ENCODE peak calls at places on chromosomes 3 and 15, in eight cellular contexts. One of them, this sample, is unnamed.

GRCh38 chr15:89429023-89429422 is 67.4 kb downstream of the RHCG start:
- DNase-seq in hepatocyte: no peak
- DNase-seq in MM.1S: no peak
- DNase-seq in PC-9: peak; percentile 62
- DNase-seq in PC-3: no peak
- DNase-seq in HCT116: no peak
- DNase-seq in GM23338: no peak
- DNase-seq in SK-N-SH: peak; percentile 49
- DNase-seq in this sample: no peak

GRCh38 chr15:36903922-36904479 is 196.3 kb downstream of the MEIS2 start:
- DNase-seq in SK-N-SH: no peak
- DNase-seq in PC-3: no peak
- DNase-seq in PC-9: peak; percentile 89
- DNase-seq in MM.1S: no peak
- DNase-seq in GM23338: no peak
- DNase-seq in hepatocyte: no peak
- DNase-seq in HCT116: no peak
- DNase-seq in this sample: no peak

GRCh38 chr3:42961633-42962032 is 17.5 kb upstream of the GASK1A start:
- DNase-seq in GM23338: peak; percentile 84
- DNase-seq in PC-3: peak; percentile 80
- DNase-seq in MM.1S: peak; percentile 15
- DNase-seq in SK-N-SH: peak; percentile 65
- DNase-seq in HCT116: peak; percentile 41
- DNase-seq in hepatocyte: peak; percentile 72
- DNase-seq in PC-9: no peak
- DNase-seq in this sample: peak; percentile 19

GRCh38 chr3:107756649-107757048 is 233.9 kb downstream of the BBX start:
- DNase-seq in HCT116: no peak
- DNase-seq in hepatocyte: no peak
- DNase-seq in GM23338: no peak
- DNase-seq in SK-N-SH: no peak
- DNase-seq in PC-9: no peak
- DNase-seq in MM.1S: no peak
- DNase-seq in PC-3: no peak
- DNase-seq in this sample: no peak

GRCh38 chr3:41522620-41523019 is 323.3 kb downstream of the CTNNB1 start:
- DNase-seq in MM.1S: peak; percentile 58
- DNase-seq in SK-N-SH: peak; percentile 9
- DNase-seq in PC-9: no peak
- DNase-seq in GM23338: no peak
- DNase-seq in PC-3: no peak
- DNase-seq in hepatocyte: no peak
- DNase-seq in HCT116: no peak
- DNase-seq in this sample: peak; percentile 7

GRCh38 chr3:34277110-34277509 is 478.7 kb downstream of the PDCD6IP start:
- DNase-seq in MM.1S: no peak
- DNase-seq in PC-9: no peak
- DNase-seq in SK-N-SH: no peak
- DNase-seq in PC-3: no peak
- DNase-seq in hepatocyte: no peak
- DNase-seq in GM23338: no peak
- DNase-seq in HCT116: no peak
- DNase-seq in this sample: peak; percentile 28

GRCh38 chr3:72376917-72377710 is 471.1 kb downstream of the SHQ1 start:
- DNase-seq in GM23338: peak; percentile 59
- DNase-seq in HCT116: no peak
- DNase-seq in PC-3: no peak
- DNase-seq in hepatocyte: peak; percentile 39
- DNase-seq in PC-9: no peak
- DNase-seq in MM.1S: no peak
- DNase-seq in SK-N-SH: no peak
- DNase-seq in this sample: no peak

GRCh38 chr3:13078158-13078905 is 5.1 kb upstream of the IQSEC1 start:
- DNase-seq in hepatocyte: no peak
- DNase-seq in GM23338: no peak
- DNase-seq in PC-3: no peak
- DNase-seq in SK-N-SH: peak; percentile 58
- DNase-seq in PC-9: no peak
- DNase-seq in MM.1S: no peak
- DNase-seq in HCT116: no peak
- DNase-seq in this sample: peak; percentile 59

GRCh38 chr15:58043192-58043903 is 22.2 kb downstream of the ALDH1A2 start:
- DNase-seq in PC-3: peak; percentile 42
- DNase-seq in hepatocyte: peak; percentile 51
- DNase-seq in MM.1S: peak; percentile 52
- DNase-seq in GM23338: peak; percentile 51
- DNase-seq in SK-N-SH: no peak
- DNase-seq in HCT116: peak; percentile 29
- DNase-seq in PC-9: no peak
- DNase-seq in this sample: peak; percentile 48

GRCh38 chr3:188052229-188052965 is 101.6 kb upstream of the LPP start:
- DNase-seq in GM23338: peak; percentile 76
- DNase-seq in MM.1S: no peak
- DNase-seq in HCT116: no peak
- DNase-seq in SK-N-SH: no peak
- DNase-seq in PC-3: no peak
- DNase-seq in PC-9: no peak
- DNase-seq in hepatocyte: peak; percentile 72
- DNase-seq in this sample: no peak
- TF ChIP-seq CTCF in GM23338: peak; percentile 45
- TF ChIP-seq CTCF in MM.1S: no peak
- TF ChIP-seq CTCF in HCT116: no peak
- TF ChIP-seq CTCF in SK-N-SH: peak; percentile 24
- TF ChIP-seq CTCF in PC-3: no peak
- TF ChIP-seq CTCF in PC-9: no peak
- TF ChIP-seq CTCF in hepatocyte: peak; percentile 45
- TF ChIP-seq CTCF in this sample: peak; percentile 34

DNA sequence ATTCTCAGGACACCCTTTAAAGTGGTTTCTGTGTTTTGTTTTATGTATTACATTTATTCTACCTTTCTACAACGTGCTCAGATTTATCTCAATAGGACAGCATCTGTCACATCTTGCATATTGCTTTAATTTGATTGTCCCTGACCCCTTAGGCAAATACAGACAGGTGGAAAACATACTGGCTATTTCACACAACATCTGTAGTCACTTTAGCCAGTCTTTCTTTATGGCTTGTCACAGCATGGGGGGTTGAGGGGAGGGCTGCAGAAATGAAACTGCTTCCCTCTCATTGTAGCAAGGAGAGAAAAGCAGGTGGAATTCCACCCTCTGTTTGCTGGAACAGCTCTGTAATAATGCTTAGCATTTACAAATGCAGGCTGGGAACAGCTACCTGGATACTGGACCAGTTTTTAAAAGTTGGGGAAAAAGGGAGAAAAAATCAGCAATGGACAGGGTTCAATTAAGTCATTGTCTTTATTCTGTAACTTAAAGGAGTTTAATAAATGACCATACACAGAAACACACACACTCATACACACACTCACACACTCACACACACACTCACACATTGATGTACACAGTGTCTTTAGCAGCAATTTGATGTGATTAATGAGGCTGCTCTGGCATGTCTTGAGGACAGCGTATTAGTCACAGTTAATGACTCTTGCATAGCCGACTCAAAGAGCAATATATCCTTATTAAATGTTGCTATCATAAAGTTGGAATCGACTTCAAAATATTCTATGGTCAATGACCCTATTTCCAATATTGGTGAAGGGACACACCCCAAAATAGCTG is 283.7 kb upstream of the GBE1 start:
- DNase-seq in GM23338: no peak
- DNase-seq in hepatocyte: no peak
- DNase-seq in PC-3: peak; percentile 30
- DNase-seq in MM.1S: no peak
- DNase-seq in SK-N-SH: peak; percentile 19
- DNase-seq in PC-9: no peak
- DNase-seq in HCT116: no peak
- DNase-seq in this sample: no peak
- H3K9me2 ChIP-seq in GM23338: no peaks in the 10 kb centered on the region
- H3K9me2 ChIP-seq in hepatocyte: no peaks in the 10 kb centered on the region
- H3K9me2 ChIP-seq in PC-3: no peaks in the 10 kb centered on the region
- H3K9me2 ChIP-seq in MM.1S: no peaks in the 10 kb centered on the region
- H3K9me2 ChIP-seq in SK-N-SH: no peaks in the 10 kb centered on the region
- H3K9me2 ChIP-seq in PC-9: no peaks in the 10 kb centered on the region
- H3K9me2 ChIP-seq in HCT116: no peaks in the 10 kb centered on the region
- H3K9me2 ChIP-seq in this sample: no peaks in the 10 kb centered on the region

GRCh38 chr3:39150170-39150802 is 3.1 kb downstream of the CSRNP1 start:
- DNase-seq in PC-9: no peak
- DNase-seq in GM23338: no peak
- DNase-seq in PC-3: no peak
- DNase-seq in MM.1S: no peak
- DNase-seq in SK-N-SH: peak; percentile 55
- DNase-seq in hepatocyte: no peak
- DNase-seq in HCT116: no peak
- DNase-seq in this sample: no peak
- TF ChIP-seq CTCF in PC-9: no peak
- TF ChIP-seq CTCF in GM23338: no peak
- TF ChIP-seq CTCF in PC-3: no peak
- TF ChIP-seq CTCF in MM.1S: no peak
- TF ChIP-seq CTCF in SK-N-SH: peak; percentile 23
- TF ChIP-seq CTCF in hepatocyte: no peak
- TF ChIP-seq CTCF in HCT116: no peak
- TF ChIP-seq CTCF in this sample: peak; percentile 37

GRCh38 chr3:197546307-197547085 is 9.3 kb downstream of the BDH1 start:
- DNase-seq in SK-N-SH: no peak
- DNase-seq in PC-3: no peak
- DNase-seq in hepatocyte: no peak
- DNase-seq in GM23338: no peak
- DNase-seq in HCT116: no peak
- DNase-seq in MM.1S: no peak
- DNase-seq in PC-9: peak; percentile 61
- DNase-seq in this sample: no peak
- H3K9me2 ChIP-seq in SK-N-SH: no peaks in the 10 kb centered on the region
- H3K9me2 ChIP-seq in PC-3: no peaks in the 10 kb centered on the region
- H3K9me2 ChIP-seq in hepatocyte: no peaks in the 10 kb centered on the region
- H3K9me2 ChIP-seq in GM23338: no peaks in the 10 kb centered on the region
- H3K9me2 ChIP-seq in HCT116: no peaks in the 10 kb centered on the region
- H3K9me2 ChIP-seq in MM.1S: no peaks in the 10 kb centered on the region
- H3K9me2 ChIP-seq in PC-9: no peaks in the 10 kb centered on the region
- H3K9me2 ChIP-seq in this sample: no peaks in the 10 kb centered on the region

GRCh38 chr15:65184305-65184943 is 718 bp downstream of the CLPX start:
- DNase-seq in MM.1S: peak; percentile 51
- DNase-seq in PC-9: peak; percentile 38
- DNase-seq in GM23338: peak; percentile 79
- DNase-seq in HCT116: no peak
- DNase-seq in hepatocyte: peak; percentile 71
- DNase-seq in SK-N-SH: peak; percentile 70
- DNase-seq in PC-3: peak; percentile 39
- DNase-seq in this sample: peak; percentile 58
- TF ChIP-seq CTCF in MM.1S: no peak
- TF ChIP-seq CTCF in PC-9: no peak
- TF ChIP-seq CTCF in GM23338: no peak
- TF ChIP-seq CTCF in HCT116: no peak
- TF ChIP-seq CTCF in hepatocyte: no peak
- TF ChIP-seq CTCF in SK-N-SH: no peak
- TF ChIP-seq CTCF in PC-3: no peak
- TF ChIP-seq CTCF in this sample: no peak

GRCh38 chr15:77021088-77021481 is 26.2 kb downstream of the PSTPIP1 start:
- DNase-seq in MM.1S: peak; percentile 78
- DNase-seq in HCT116: no peak
- DNase-seq in hepatocyte: no peak
- DNase-seq in GM23338: no peak
- DNase-seq in PC-3: no peak
- DNase-seq in SK-N-SH: no peak
- DNase-seq in PC-9: no peak
- DNase-seq in this sample: peak; percentile 13
- H3K9me2 ChIP-seq in MM.1S: no peaks in the 10 kb centered on the region
- H3K9me2 ChIP-seq in HCT116: no peaks in the 10 kb centered on the region
- H3K9me2 ChIP-seq in hepatocyte: no peaks in the 10 kb centered on the region
- H3K9me2 ChIP-seq in GM23338: no peaks in the 10 kb centered on the region
- H3K9me2 ChIP-seq in PC-3: no peaks in the 10 kb centered on the region
- H3K9me2 ChIP-seq in SK-N-SH: no peaks in the 10 kb centered on the region
- H3K9me2 ChIP-seq in PC-9: no peaks in the 10 kb centered on the region
- H3K9me2 ChIP-seq in this sample: no peaks in the 10 kb centered on the region

DNA sequence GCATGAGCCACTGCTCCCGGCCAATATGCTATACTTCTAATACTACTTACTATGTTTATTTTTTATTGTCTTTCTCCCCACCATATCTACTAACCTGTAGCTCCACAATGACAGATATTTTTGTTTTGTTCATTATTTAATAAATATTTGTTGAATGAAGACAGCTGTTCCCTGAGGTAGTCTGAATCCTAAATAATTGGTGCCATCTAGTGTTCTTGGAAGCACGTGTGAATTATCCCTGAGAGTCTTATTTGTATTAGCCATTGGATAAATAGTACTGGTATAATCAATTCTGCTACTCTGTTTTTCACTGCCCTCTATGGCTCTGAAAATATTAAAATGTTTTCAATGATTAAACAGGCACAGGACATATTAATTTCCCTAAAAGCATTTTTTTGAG is 5.6 kb upstream of the APPL1 start:
- DNase-seq in HCT116: no peak
- DNase-seq in GM23338: peak; percentile 49
- DNase-seq in PC-3: peak; percentile 62
- DNase-seq in PC-9: peak; percentile 50
- DNase-seq in hepatocyte: peak; percentile 16
- DNase-seq in MM.1S: no peak
- DNase-seq in SK-N-SH: peak; percentile 36
- DNase-seq in this sample: no peak
- TF ChIP-seq CTCF in HCT116: no peak
- TF ChIP-seq CTCF in GM23338: peak; percentile 75
- TF ChIP-seq CTCF in PC-3: peak; percentile 72
- TF ChIP-seq CTCF in PC-9: peak; percentile 60
- TF ChIP-seq CTCF in hepatocyte: peak; percentile 67
- TF ChIP-seq CTCF in MM.1S: no peak
- TF ChIP-seq CTCF in SK-N-SH: peak; percentile 53
- TF ChIP-seq CTCF in this sample: peak; percentile 63